ENCODE peak calls at places on chromosomes 13 and 19, in eight cellular contexts. One of them, this sample, is unnamed.

GRCh38 chr13:29522044-29522685 is 73.3 kb downstream of the SLC7A1 start:
- DNase-seq in stomach: no peak
- DNase-seq in brain microvascular endothelial cell: peak; percentile 99
- DNase-seq in AG04450: no peak
- DNase-seq in body of pancreas: no peak
- DNase-seq in heart left ventricle: no peak
- DNase-seq in tibial nerve: no peak
- DNase-seq in sigmoid colon: no peak
- DNase-seq in this sample: no peak

GRCh38 chr19:42168206-42168605 is 36.0 kb upstream of the POU2F2 start:
- DNase-seq in stomach: no peak
- DNase-seq in brain microvascular endothelial cell: no peak
- DNase-seq in AG04450: no peak
- DNase-seq in body of pancreas: no peak
- DNase-seq in heart left ventricle: no peak
- DNase-seq in tibial nerve: no peak
- DNase-seq in sigmoid colon: no peak
- DNase-seq in this sample: no peak

GRCh38 chr13:45545686-45546409 is 69.7 kb downstream of the ERICH6B start:
- DNase-seq in stomach: no peak
- DNase-seq in brain microvascular endothelial cell: no peak
- DNase-seq in AG04450: no peak
- DNase-seq in body of pancreas: no peak
- DNase-seq in heart left ventricle: no peak
- DNase-seq in tibial nerve: no peak
- DNase-seq in sigmoid colon: no peak
- DNase-seq in this sample: no peak

GRCh38 chr13:48334534-48335127 is 31.1 kb downstream of the RB1 start:
- DNase-seq in stomach: no peak
- DNase-seq in brain microvascular endothelial cell: no peak
- DNase-seq in AG04450: no peak
- DNase-seq in body of pancreas: no peak
- DNase-seq in heart left ventricle: no peak
- DNase-seq in tibial nerve: no peak
- DNase-seq in sigmoid colon: no peak
- DNase-seq in this sample: no peak

GRCh38 chr13:31909889-31910551 is 121.6 kb upstream of the FRY start:
- DNase-seq in stomach: peak; percentile 53
- DNase-seq in brain microvascular endothelial cell: peak; percentile 31
- DNase-seq in AG04450: peak; percentile 42
- DNase-seq in body of pancreas: peak; percentile 68
- DNase-seq in heart left ventricle: peak; percentile 41
- DNase-seq in tibial nerve: no peak
- DNase-seq in sigmoid colon: no peak
- DNase-seq in this sample: no peak

GRCh38 chr13:113009743-113010509 is 40.9 kb downstream of the MCF2L start:
- DNase-seq in stomach: no peak
- DNase-seq in brain microvascular endothelial cell: no peak
- DNase-seq in AG04450: no peak
- DNase-seq in body of pancreas: no peak
- DNase-seq in heart left ventricle: peak; percentile 54
- DNase-seq in tibial nerve: no peak
- DNase-seq in sigmoid colon: no peak
- DNase-seq in this sample: no peak

GRCh38 chr13:108227651-108228272 is 9.6 kb downstream of the ABHD13 start:
- DNase-seq in stomach: no peak
- DNase-seq in brain microvascular endothelial cell: peak; percentile 35
- DNase-seq in AG04450: no peak
- DNase-seq in body of pancreas: no peak
- DNase-seq in heart left ventricle: no peak
- DNase-seq in tibial nerve: no peak
- DNase-seq in sigmoid colon: no peak
- DNase-seq in this sample: no peak

GRCh38 chr13:96473463-96474157 is 383.7 kb downstream of the HS6ST3 start:
- DNase-seq in stomach: no peak
- DNase-seq in brain microvascular endothelial cell: no peak
- DNase-seq in AG04450: no peak
- DNase-seq in body of pancreas: no peak
- DNase-seq in heart left ventricle: no peak
- DNase-seq in tibial nerve: no peak
- DNase-seq in sigmoid colon: no peak
- DNase-seq in this sample: no peak

GRCh38 chr19:41821003-41821735 is 23.3 kb downstream of the LYPD4 start:
- DNase-seq in stomach: peak; percentile 36
- DNase-seq in brain microvascular endothelial cell: peak; percentile 17
- DNase-seq in AG04450: no peak
- DNase-seq in body of pancreas: peak; percentile 44
- DNase-seq in heart left ventricle: no peak
- DNase-seq in tibial nerve: no peak
- DNase-seq in sigmoid colon: no peak
- DNase-seq in this sample: no peak

GRCh38 chr13:73000027-73000674 is 58.7 kb upstream of the KLF5 start:
- DNase-seq in stomach: no peak
- DNase-seq in brain microvascular endothelial cell: no peak
- DNase-seq in AG04450: no peak
- DNase-seq in body of pancreas: no peak
- DNase-seq in heart left ventricle: no peak
- DNase-seq in tibial nerve: no peak
- DNase-seq in sigmoid colon: no peak
- DNase-seq in this sample: no peak

GRCh38 chr13:83153833-83154232 is 728.4 kb downstream of the SLITRK1 start:
- DNase-seq in stomach: no peak
- DNase-seq in brain microvascular endothelial cell: no peak
- DNase-seq in AG04450: no peak
- DNase-seq in body of pancreas: no peak
- DNase-seq in heart left ventricle: no peak
- DNase-seq in tibial nerve: no peak
- DNase-seq in sigmoid colon: no peak
- DNase-seq in this sample: no peak

GRCh38 chr19:10270180-10270615 is 722 bp upstream of the ICAM1 start:
- DNase-seq in stomach: peak; percentile 75
- DNase-seq in brain microvascular endothelial cell: no peak
- DNase-seq in AG04450: no peak
- DNase-seq in body of pancreas: peak; percentile 50
- DNase-seq in heart left ventricle: peak; percentile 77
- DNase-seq in tibial nerve: peak; percentile 35
- DNase-seq in sigmoid colon: peak; percentile 83
- DNase-seq in this sample: peak; percentile 92

GRCh38 chr13:107770541-107770940 is 444.8 kb downstream of the LIG4 start:
- DNase-seq in stomach: no peak
- DNase-seq in brain microvascular endothelial cell: no peak
- DNase-seq in AG04450: no peak
- DNase-seq in body of pancreas: no peak
- DNase-seq in heart left ventricle: no peak
- DNase-seq in tibial nerve: no peak
- DNase-seq in sigmoid colon: no peak
- DNase-seq in this sample: no peak

GRCh38 chr19:51136891-51137551 is 5.1 kb upstream of the SIGLEC7 start:
- DNase-seq in stomach: no peak
- DNase-seq in brain microvascular endothelial cell: no peak
- DNase-seq in AG04450: no peak
- DNase-seq in body of pancreas: no peak
- DNase-seq in heart left ventricle: peak; percentile 49
- DNase-seq in tibial nerve: no peak
- DNase-seq in sigmoid colon: peak; percentile 60
- DNase-seq in this sample: peak; percentile 70

GRCh38 chr19:7230826-7231225 is 63.4 kb downstream of the INSR start:
- DNase-seq in stomach: peak; percentile 29
- DNase-seq in brain microvascular endothelial cell: no peak
- DNase-seq in AG04450: no peak
- DNase-seq in body of pancreas: peak; percentile 78
- DNase-seq in heart left ventricle: peak; percentile 89
- DNase-seq in tibial nerve: no peak
- DNase-seq in sigmoid colon: peak; percentile 92
- DNase-seq in this sample: peak; percentile 81

GRCh38 chr19:45307361-45307760 is 15.3 kb downstream of the CKM start:
- DNase-seq in stomach: no peak
- DNase-seq in brain microvascular endothelial cell: no peak
- DNase-seq in AG04450: no peak
- DNase-seq in body of pancreas: no peak
- DNase-seq in heart left ventricle: no peak
- DNase-seq in tibial nerve: no peak
- DNase-seq in sigmoid colon: no peak
- DNase-seq in this sample: no peak

GRCh38 chr19:5435642-5436017 is 19.6 kb upstream of the ZNRF4 start:
- DNase-seq in stomach: no peak
- DNase-seq in brain microvascular endothelial cell: no peak
- DNase-seq in AG04450: no peak
- DNase-seq in body of pancreas: no peak
- DNase-seq in heart left ventricle: no peak
- DNase-seq in tibial nerve: no peak
- DNase-seq in sigmoid colon: no peak
- DNase-seq in this sample: no peak
- H3K27me3 ChIP-seq in stomach: peaks cover 14% of the 10 kb centered on the region
- H3K27me3 ChIP-seq in brain microvascular endothelial cell: no peaks in the 10 kb centered on the region
- H3K27me3 ChIP-seq in AG04450: no peaks in the 10 kb centered on the region
- H3K27me3 ChIP-seq in body of pancreas: no peaks in the 10 kb centered on the region
- H3K27me3 ChIP-seq in heart left ventricle: peaks cover 35% of the 10 kb centered on the region
- H3K27me3 ChIP-seq in tibial nerve: peaks cover 37% of the 10 kb centered on the region
- H3K27me3 ChIP-seq in sigmoid colon: peaks cover 17% of the 10 kb centered on the region
- H3K27me3 ChIP-seq in this sample: no peaks in the 10 kb centered on the region

GRCh38 chr19:309206-309565 is 18.0 kb upstream of the PLPP2 start:
- DNase-seq in stomach: peak; percentile 24
- DNase-seq in brain microvascular endothelial cell: no peak
- DNase-seq in AG04450: no peak
- DNase-seq in body of pancreas: no peak
- DNase-seq in heart left ventricle: no peak
- DNase-seq in tibial nerve: no peak
- DNase-seq in sigmoid colon: no peak
- DNase-seq in this sample: peak; percentile 68
- H3K4me3 ChIP-seq in stomach: no peak overlapping the region
- H3K4me3 ChIP-seq in brain microvascular endothelial cell: no peak overlapping the region
- H3K4me3 ChIP-seq in AG04450: no peak overlapping the region
- H3K4me3 ChIP-seq in body of pancreas: no peak overlapping the region
- H3K4me3 ChIP-seq in heart left ventricle: peak overlapping the region; percentile 51
- H3K4me3 ChIP-seq in tibial nerve: peak overlapping the region; percentile 36
- H3K4me3 ChIP-seq in sigmoid colon: no peak overlapping the region
- H3K4me3 ChIP-seq in this sample: no peak overlapping the region

GRCh38 chr19:3606690-3607289 is at the start of gene TBXA2R:
- DNase-seq in stomach: peak; percentile 64
- DNase-seq in brain microvascular endothelial cell: peak; percentile 57
- DNase-seq in AG04450: no peak
- DNase-seq in body of pancreas: peak; percentile 50
- DNase-seq in heart left ventricle: peak; percentile 82
- DNase-seq in tibial nerve: peak; percentile 78
- DNase-seq in sigmoid colon: peak; percentile 90
- DNase-seq in this sample: peak; percentile 95

GRCh38 chr19:3605361-3605760 is 1.3 kb downstream of the TBXA2R start:
- DNase-seq in stomach: no peak
- DNase-seq in brain microvascular endothelial cell: no peak
- DNase-seq in AG04450: no peak
- DNase-seq in body of pancreas: no peak
- DNase-seq in heart left ventricle: no peak
- DNase-seq in tibial nerve: no peak
- DNase-seq in sigmoid colon: no peak
- DNase-seq in this sample: no peak

GRCh38 chr19:3604987-3605343 is 1.7 kb downstream of the TBXA2R start:
- DNase-seq in stomach: no peak
- DNase-seq in brain microvascular endothelial cell: no peak
- DNase-seq in AG04450: no peak
- DNase-seq in body of pancreas: no peak
- DNase-seq in heart left ventricle: no peak
- DNase-seq in tibial nerve: no peak
- DNase-seq in sigmoid colon: peak; percentile 59
- DNase-seq in this sample: no peak

GRCh38 chr19:3605770-3606169 is 905 bp downstream of the TBXA2R start:
- DNase-seq in stomach: no peak
- DNase-seq in brain microvascular endothelial cell: no peak
- DNase-seq in AG04450: no peak
- DNase-seq in body of pancreas: no peak
- DNase-seq in heart left ventricle: no peak
- DNase-seq in tibial nerve: no peak
- DNase-seq in sigmoid colon: no peak
- DNase-seq in this sample: no peak

DNA sequence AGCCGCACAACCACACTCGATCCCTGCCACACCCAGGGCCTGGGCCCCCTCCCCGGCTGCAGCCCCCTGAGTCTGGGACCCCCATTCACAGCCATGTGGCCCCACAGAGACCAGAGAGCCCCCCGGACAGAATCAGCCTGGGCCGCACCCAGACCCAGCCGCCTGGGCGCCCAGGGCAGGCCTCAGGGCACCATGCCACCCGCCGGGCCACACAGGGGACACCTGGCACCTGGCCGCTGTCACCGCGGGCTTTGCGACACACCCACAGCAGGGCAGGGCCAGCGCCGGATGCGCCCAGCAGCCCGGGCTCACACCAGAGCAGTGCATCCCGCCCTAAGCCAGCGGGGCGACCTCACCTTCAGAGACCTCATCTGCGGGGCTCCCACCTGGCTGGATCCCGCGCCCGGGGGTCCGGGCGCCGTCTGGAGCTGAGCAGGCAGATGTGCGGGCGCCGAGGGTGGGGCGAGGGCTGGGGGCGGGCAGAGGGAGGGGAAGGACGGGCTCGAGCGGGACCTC is 443 bp downstream of the TBXA2R start:
- DNase-seq in stomach: peak; percentile 78
- DNase-seq in brain microvascular endothelial cell: no peak
- DNase-seq in AG04450: no peak
- DNase-seq in body of pancreas: peak; percentile 76
- DNase-seq in heart left ventricle: no peak
- DNase-seq in tibial nerve: no peak
- DNase-seq in sigmoid colon: peak; percentile 75
- DNase-seq in this sample: peak; percentile 72
- H3K27ac ChIP-seq in stomach: peak overlapping the region; percentile 75
- H3K27ac ChIP-seq in brain microvascular endothelial cell: no peak overlapping the region
- H3K27ac ChIP-seq in AG04450: no peak overlapping the region
- H3K27ac ChIP-seq in body of pancreas: no peak overlapping the region
- H3K27ac ChIP-seq in heart left ventricle: peak overlapping the region; percentile 88
- H3K27ac ChIP-seq in tibial nerve: peak overlapping the region; percentile 82
- H3K27ac ChIP-seq in sigmoid colon: peak overlapping the region; percentile 72
- H3K27ac ChIP-seq in this sample: peak overlapping the region; percentile 65

GRCh38 chr13:74134226-74134776 is at the start of gene KLF12:
- DNase-seq in stomach: peak; percentile 83
- DNase-seq in brain microvascular endothelial cell: peak; percentile 96
- DNase-seq in AG04450: peak; percentile 88
- DNase-seq in body of pancreas: peak; percentile 73
- DNase-seq in heart left ventricle: peak; percentile 94
- DNase-seq in tibial nerve: peak; percentile 63
- DNase-seq in sigmoid colon: peak; percentile 96
- DNase-seq in this sample: peak; percentile 94

GRCh38 chr13:74133657-74134201 is 475 bp downstream of the KLF12 start:
- DNase-seq in stomach: peak; percentile 73
- DNase-seq in brain microvascular endothelial cell: peak; percentile 94
- DNase-seq in AG04450: peak; percentile 92
- DNase-seq in body of pancreas: peak; percentile 60
- DNase-seq in heart left ventricle: peak; percentile 89
- DNase-seq in tibial nerve: peak; percentile 69
- DNase-seq in sigmoid colon: peak; percentile 95
- DNase-seq in this sample: peak; percentile 92

GRCh38 chr13:74134777-74135305 is 637 bp upstream of the KLF12 start:
- DNase-seq in stomach: peak; percentile 67
- DNase-seq in brain microvascular endothelial cell: peak; percentile 33
- DNase-seq in AG04450: no peak
- DNase-seq in body of pancreas: peak; percentile 50
- DNase-seq in heart left ventricle: peak; percentile 66
- DNase-seq in tibial nerve: peak; percentile 16
- DNase-seq in sigmoid colon: peak; percentile 74
- DNase-seq in this sample: peak; percentile 88

GRCh38 chr13:74135306-74136088 is 1.3 kb upstream of the KLF12 start:
- DNase-seq in stomach: peak; percentile 68
- DNase-seq in brain microvascular endothelial cell: peak; percentile 66
- DNase-seq in AG04450: no peak
- DNase-seq in body of pancreas: peak; percentile 47
- DNase-seq in heart left ventricle: peak; percentile 78
- DNase-seq in tibial nerve: peak; percentile 30
- DNase-seq in sigmoid colon: peak; percentile 81
- DNase-seq in this sample: peak; percentile 91

GRCh38 chr13:74136089-74136658 is 2.0 kb upstream of the KLF12 start:
- DNase-seq in stomach: peak; percentile 28
- DNase-seq in brain microvascular endothelial cell: peak; percentile 53
- DNase-seq in AG04450: no peak
- DNase-seq in body of pancreas: no peak
- DNase-seq in heart left ventricle: peak; percentile 41
- DNase-seq in tibial nerve: no peak
- DNase-seq in sigmoid colon: peak; percentile 71
- DNase-seq in this sample: peak; percentile 81
- H3K27me3 ChIP-seq in stomach: no peaks in the 10 kb centered on the region
- H3K27me3 ChIP-seq in brain microvascular endothelial cell: no peaks in the 10 kb centered on the region
- H3K27me3 ChIP-seq in AG04450: no peaks in the 10 kb centered on the region
- H3K27me3 ChIP-seq in body of pancreas: no peaks in the 10 kb centered on the region
- H3K27me3 ChIP-seq in heart left ventricle: no peaks in the 10 kb centered on the region
- H3K27me3 ChIP-seq in tibial nerve: no peaks in the 10 kb centered on the region
- H3K27me3 ChIP-seq in sigmoid colon: no peaks in the 10 kb centered on the region
- H3K27me3 ChIP-seq in this sample: no peaks in the 10 kb centered on the region